ENCODE peak calls at places on chromosome 13, in nine cellular contexts. R, J, V, Z, Y, F, W, N and S are unnamed samples.

GRCh38 chr13:66036024-66036614 is 1194.0 kb downstream of the PCDH9 start:
- DNase-seq in R (no peak), J (no peak), V (no peak), Z (no peak), Y (no peak), F (no peak), W (no peak), N (no peak), S (no peak)

GRCh38 chr13:79270859-79271258 is 135.2 kb downstream of the RBM26 start:
- DNase-seq in R (no peak), J (no peak), V (no peak), Z (no peak), Y (no peak), F (no peak), W (no peak), N (no peak), S (no peak)

GRCh38 chr13:109333893-109334651 is 452.3 kb downstream of the IRS2 start:
- DNase-seq in R (no peak), J (no peak), V (no peak), Z (no peak), Y (no peak), F (no peak), W (no peak), N (no peak), S (no peak)

GRCh38 chr13:43545317-43545874 is 241.4 kb downstream of the ENOX1 start:
- DNase-seq in R (no peak), J (no peak), V (peak), Z (no peak), Y (no peak), F (no peak), W (no peak), N (no peak), S (no peak)

GRCh38 chr13:75669706-75670105 is 33.6 kb downstream of the LMO7 start:
- DNase-seq in R (no peak), J (no peak), V (no peak), Z (no peak), Y (no peak), F (no peak), W (no peak), N (no peak), S (no peak)

GRCh38 chr13:93847162-93847561 is 620.6 kb downstream of the GPC6 start:
- DNase-seq in R (no peak), J (no peak), V (no peak), Z (no peak), Y (no peak), F (peak), W (no peak), N (no peak), S (no peak)

GRCh38 chr13:33017410-33017929 is 1.2 kb downstream of the KL start:
- DNase-seq in R (peak), J (peak), V (peak), Z (no peak), Y (no peak), F (peak), W (peak), N (peak), S (no peak)

GRCh38 chr13:48527955-48528354 is 4.9 kb downstream of the RCBTB2 start:
- DNase-seq in R (no peak), J (no peak), V (no peak), Z (no peak), Y (no peak), F (no peak), W (no peak), N (no peak), S (no peak)

GRCh38 chr13:29892149-29892548 is 41.7 kb upstream of the UBL3 start:
- DNase-seq in R (no peak), J (no peak), V (no peak), Z (peak), Y (no peak), F (no peak), W (peak), N (no peak), S (peak)

GRCh38 chr13:30963794-30964193 is 31.3 kb downstream of the TEX26 start:
- DNase-seq in R (no peak), J (peak), V (no peak), Z (no peak), Y (no peak), F (peak), W (no peak), N (no peak), S (no peak)

GRCh38 chr13:94886191-94886590 is 173.8 kb upstream of the SOX21 start:
- DNase-seq in R (no peak), J (no peak), V (no peak), Z (no peak), Y (no peak), F (no peak), W (no peak), N (no peak), S (no peak)

GRCh38 chr13:72805663-72806341 is 23.9 kb downstream of the PIBF1 start:
- DNase-seq in R (no peak), J (no peak), V (no peak), Z (no peak), Y (no peak), F (no peak), W (no peak), N (no peak), S (no peak)

GRCh38 chr13:28355822-28356371 is 139.0 kb downstream of the FLT1 start:
- DNase-seq in R (no peak), J (no peak), V (no peak), Z (no peak), Y (no peak), F (no peak), W (peak), N (no peak), S (no peak)

GRCh38 chr13:45717324-45717723 is 15.2 kb downstream of the CBY2 start:
- DNase-seq in R (no peak), J (no peak), V (no peak), Z (no peak), Y (no peak), F (no peak), W (no peak), N (no peak), S (no peak)

GRCh38 chr13:39786091-39786490 is 130.6 kb downstream of the COG6 start:
- DNase-seq in R (no peak), J (no peak), V (no peak), Z (no peak), Y (no peak), F (no peak), W (no peak), N (no peak), S (no peak)

GRCh38 chr13:113976711-113977684 is 3.1 kb upstream of the C13orf46 start:
- DNase-seq in R (no peak), J (no peak), V (no peak), Z (no peak), Y (peak), F (peak), W (no peak), N (no peak), S (no peak)

GRCh38 chr13:92136449-92137180 is 738.2 kb downstream of the GPC5 start:
- DNase-seq in R (no peak), J (no peak), V (no peak), Z (no peak), Y (no peak), F (no peak), W (no peak), N (no peak), S (no peak)

GRCh38 chr13:88937381-88937780 is 1266.2 kb downstream of the SLITRK5 start:
- DNase-seq in R (no peak), J (no peak), V (no peak), Z (no peak), Y (no peak), F (no peak), W (no peak), N (no peak), S (no peak)

GRCh38 chr13:111429064-111429558 is 108.7 kb downstream of the TEX29 start:
- DNase-seq in R (no peak), J (no peak), V (no peak), Z (peak), Y (peak), F (peak), W (peak), N (peak), S (no peak)

GRCh38 chr13:52862358-52863206 is 14.1 kb upstream of the PCDH8 start:
- DNase-seq in R (no peak), J (no peak), V (no peak), Z (no peak), Y (no peak), F (no peak), W (peak), N (peak), S (no peak)

GRCh38 chr13:97395437-97396136 is 38.4 kb upstream of the RAP2A start:
- DNase-seq in R (no peak), J (no peak), V (no peak), Z (no peak), Y (no peak), F (peak), W (no peak), N (no peak), S (no peak)

GRCh38 chr13:40758811-40759210 is 12.2 kb downstream of the MRPS31 start:
- DNase-seq in R (no peak), J (no peak), V (no peak), Z (no peak), Y (no peak), F (no peak), W (no peak), N (no peak), S (no peak)

GRCh38 chr13:113002891-113003290 is 33.9 kb downstream of the MCF2L start:
- DNase-seq in R (no peak), J (no peak), V (no peak), Z (no peak), Y (no peak), F (no peak), W (no peak), N (no peak), S (no peak)

GRCh38 chr13:35979378-35979911 is 151.7 kb downstream of the DCLK1 start:
- DNase-seq in R (peak), J (peak), V (peak), Z (peak), Y (no peak), F (peak), W (no peak), N (no peak), S (no peak)

GRCh38 chr13:90717451-90717936 is 630.0 kb upstream of the MIR17HG start:
- DNase-seq in R (no peak), J (no peak), V (no peak), Z (no peak), Y (no peak), F (peak), W (no peak), N (no peak), S (no peak)

GRCh38 chr13:40589285-40590109 is 76.9 kb downstream of the FOXO1 start:
- DNase-seq in R (no peak), J (peak), V (no peak), Z (peak), Y (no peak), F (peak), W (no peak), N (no peak), S (peak)

GRCh38 chr13:98033277-98034247 is 80.1 kb downstream of the IPO5 start:
- DNase-seq in R (no peak), J (no peak), V (no peak), Z (no peak), Y (no peak), F (peak), W (peak), N (no peak), S (peak)

GRCh38 chr13:20826301-20826700 is 52.5 kb upstream of the EEF1AKMT1 start:
- DNase-seq in R (no peak), J (no peak), V (no peak), Z (no peak), Y (no peak), F (no peak), W (no peak), N (no peak), S (no peak)

GRCh38 chr13:20822406-20822805 is 48.6 kb upstream of the EEF1AKMT1 start:
- DNase-seq in R (no peak), J (no peak), V (no peak), Z (no peak), Y (no peak), F (no peak), W (no peak), N (no peak), S (no peak)

GRCh38 chr13:20824762-20825161 is 51.0 kb upstream of the EEF1AKMT1 start:
- DNase-seq in R (no peak), J (no peak), V (no peak), Z (no peak), Y (no peak), F (no peak), W (no peak), N (no peak), S (no peak)

GRCh38 chr13:20825476-20825875 is 51.7 kb upstream of the EEF1AKMT1 start:
- DNase-seq in R (no peak), J (no peak), V (no peak), Z (no peak), Y (no peak), F (no peak), W (no peak), N (no peak), S (no peak)

DNA sequence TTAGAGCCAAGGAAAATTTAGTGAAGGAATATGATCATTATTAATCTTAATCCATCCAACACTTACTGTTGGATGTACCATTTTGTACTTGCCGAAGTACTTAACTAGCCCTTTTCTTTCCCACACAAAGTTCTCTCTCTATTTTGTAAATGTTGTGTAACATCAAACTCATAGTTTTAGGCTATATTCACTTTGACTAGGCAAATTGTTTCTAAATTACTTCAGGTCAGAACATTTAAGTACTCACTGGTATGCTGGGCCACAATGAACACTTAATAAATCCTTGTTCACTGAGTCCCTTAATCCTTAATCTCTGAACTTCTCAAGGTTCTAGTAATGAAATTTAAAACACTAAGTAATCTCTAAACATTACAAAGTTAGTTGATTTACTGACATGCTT is 49.3 kb upstream of the EEF1AKMT1 start:
- DNase-seq in R (no peak), J (no peak), V (no peak), Z (no peak), Y (no peak), F (no peak), W (no peak), N (no peak), S (no peak)
- H3K27ac ChIP-seq in R (no peak), J (no peak), V (peak), Z (no peak), Y (no peak), F (no peak), W (no peak), N (no peak), S (no peak)

DNA sequence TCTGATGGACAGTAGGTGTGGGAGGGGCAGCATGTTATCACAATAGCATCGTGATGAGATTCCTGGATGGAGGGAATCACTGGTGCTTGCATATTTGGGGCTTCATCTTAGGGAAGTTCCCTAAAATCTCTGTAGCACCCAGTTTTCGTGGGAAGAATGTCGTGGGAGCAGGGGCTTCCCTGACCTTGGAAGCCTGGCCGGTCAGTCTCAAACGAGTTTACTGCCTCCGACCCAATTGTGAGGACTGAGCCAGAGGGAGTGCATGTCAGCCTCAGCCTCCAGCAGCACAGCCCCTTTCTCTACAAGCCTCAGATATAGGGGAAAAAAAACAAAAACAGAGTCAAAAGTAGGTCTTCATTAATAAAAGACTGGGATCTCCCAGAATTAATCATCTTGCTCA is 32.2 kb downstream of the COL4A2 start:
- DNase-seq in R (no peak), J (no peak), V (no peak), Z (no peak), Y (no peak), F (no peak), W (no peak), N (no peak), S (no peak)
- H3K27ac ChIP-seq in R (peak), J (peak), V (peak), Z (no peak), Y (peak), F (no peak), W (no peak), N (no peak), S (peak)

GRCh38 chr13:74571811-74572210 is 437.6 kb upstream of the KLF12 start:
- DNase-seq in R (no peak), J (no peak), V (no peak), Z (no peak), Y (no peak), F (peak), W (no peak), N (no peak), S (no peak)
- H3K27ac ChIP-seq in R (no peak), J (no peak), V (no peak), Z (no peak), Y (no peak), F (no peak), W (no peak), N (no peak), S (no peak)

GRCh38 chr13:100024023-100024422 is 42.4 kb downstream of the ZIC2 start:
- DNase-seq in R (no peak), J (no peak), V (no peak), Z (no peak), Y (no peak), F (no peak), W (no peak), N (no peak), S (no peak)
- H3K27ac ChIP-seq in R (no peak), J (no peak), V (no peak), Z (no peak), Y (no peak), F (no peak), W (no peak), N (no peak), S (no peak)